ENCODE peak calls at places on chromosomes 1 and 21, in five cellular contexts. K is astrocyte of the cerebellum, O is B cell, V is PC-3, Q is IMR-90. B is an unnamed sample.

GRCh38 chr1:95238304-95238703 is 4.3 kb downstream of the RWDD3 start:
- DNase-seq in K (no peak), O (no peak), V (no peak), Q (no peak), B (no peak)

GRCh38 chr21:45109831-45110492 is 35.6 kb downstream of the ADARB1 start:
- DNase-seq in K (no peak), O (peak), V (no peak), Q (no peak), B (peak)

GRCh38 chr21:45637883-45638282 is 5.6 kb upstream of the PCBP3 start:
- DNase-seq in K (no peak), O (no peak), V (no peak), Q (no peak), B (peak)

GRCh38 chr1:92444351-92444750 is 42.4 kb downstream of the GFI1 start:
- DNase-seq in K (no peak), O (no peak), V (peak), Q (peak), B (no peak)

GRCh38 chr1:50959913-50960844 is at the start of gene FAF1:
- DNase-seq in K (peak), O (peak), V (peak), Q (peak), B (peak)

GRCh38 chr1:93758842-93759515 is 77.3 kb upstream of the BCAR3 start:
- DNase-seq in K (peak), O (no peak), V (peak), Q (peak), B (no peak)

GRCh38 chr1:214101246-214101645 is 113.5 kb downstream of the PROX1 start:
- DNase-seq in K (no peak), O (no peak), V (no peak), Q (no peak), B (no peak)

GRCh38 chr1:109466440-109467300 is at the start of gene SYPL2:
- DNase-seq in K (no peak), O (peak), V (no peak), Q (peak), B (peak)

GRCh38 chr1:227870375-227870774 is 54.9 kb downstream of the PRSS38 start:
- DNase-seq in K (no peak), O (no peak), V (no peak), Q (no peak), B (no peak)

GRCh38 chr1:151364996-151365395 is 7.5 kb downstream of the SELENBP1 start:
- DNase-seq in K (no peak), O (no peak), V (no peak), Q (no peak), B (no peak)

GRCh38 chr1:2143814-2144500 is 50.6 kb downstream of the FAAP20 start:
- DNase-seq in K (no peak), O (no peak), V (no peak), Q (no peak), B (no peak)

GRCh38 chr1:17097125-17097524 is 22.1 kb downstream of the PADI2 start:
- DNase-seq in K (no peak), O (no peak), V (no peak), Q (no peak), B (no peak)

GRCh38 chr1:212260557-212261342 is 24.5 kb upstream of the PPP2R5A start:
- DNase-seq in K (peak), O (no peak), V (peak), Q (peak), B (no peak)

GRCh38 chr1:166165661-166166399 is 971 bp downstream of the FAM78B start:
- DNase-seq in K (no peak), O (no peak), V (no peak), Q (no peak), B (peak)

GRCh38 chr1:94538243-94538827 is 3.2 kb downstream of the F3 start:
- DNase-seq in K (no peak), O (no peak), V (no peak), Q (no peak), B (no peak)

GRCh38 chr1:34926156-34926555 is 3.3 kb downstream of the DLGAP3 start:
- DNase-seq in K (no peak), O (no peak), V (no peak), Q (no peak), B (no peak)

GRCh38 chr1:207849016-207849415 is 61.9 kb downstream of the CD34 start:
- DNase-seq in K (no peak), O (no peak), V (no peak), Q (no peak), B (no peak)

GRCh38 chr21:29295066-29295650 is 3.6 kb upstream of the BACH1 start:
- DNase-seq in K (no peak), O (no peak), V (no peak), Q (no peak), B (no peak)

GRCh38 chr1:101003012-101003650 is 22.5 kb downstream of the DPH5 start:
- DNase-seq in K (no peak), O (no peak), V (no peak), Q (no peak), B (no peak)

GRCh38 chr1:174768949-174769348 is 230.8 kb upstream of the CACYBP start:
- DNase-seq in K (no peak), O (no peak), V (no peak), Q (no peak), B (no peak)

DNA sequence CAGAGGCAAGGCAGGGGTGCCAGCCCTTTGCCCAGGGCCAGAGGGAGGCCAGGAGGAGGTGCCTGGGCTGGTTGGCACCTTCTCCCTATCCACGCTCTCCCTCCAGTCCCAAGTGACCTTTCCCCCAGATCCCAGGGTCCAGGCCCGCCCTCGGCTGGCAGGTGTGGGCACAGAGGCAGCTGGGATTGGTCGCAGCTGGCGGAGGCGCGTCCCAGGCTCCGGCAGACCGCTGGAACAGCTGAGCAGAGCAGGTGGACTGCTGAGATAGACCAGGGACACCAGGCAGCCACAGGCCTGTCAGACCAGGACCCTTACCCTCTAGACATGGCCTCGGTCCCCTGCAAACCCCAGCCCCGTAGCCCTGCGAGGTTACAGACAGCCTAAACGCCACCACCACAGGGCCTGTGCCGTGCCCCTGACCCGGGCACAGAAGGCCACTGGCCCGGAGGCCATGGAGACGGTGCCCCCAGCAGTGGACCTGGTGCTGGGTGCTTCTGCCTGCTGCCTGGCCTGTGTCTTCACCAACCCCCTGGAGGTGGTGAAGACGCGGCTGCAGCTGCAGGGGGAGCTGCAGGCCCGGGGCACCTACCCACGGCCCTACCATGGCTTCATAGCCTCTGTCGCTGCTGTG is at the start of gene SLC25A34:
- DNase-seq in K (no peak), O (no peak), V (no peak), Q (no peak), B (no peak)
- TF ChIP-seq CTCF in K (no peak), O (no peak), V (no peak), Q (no peak), B (no peak)

DNA sequence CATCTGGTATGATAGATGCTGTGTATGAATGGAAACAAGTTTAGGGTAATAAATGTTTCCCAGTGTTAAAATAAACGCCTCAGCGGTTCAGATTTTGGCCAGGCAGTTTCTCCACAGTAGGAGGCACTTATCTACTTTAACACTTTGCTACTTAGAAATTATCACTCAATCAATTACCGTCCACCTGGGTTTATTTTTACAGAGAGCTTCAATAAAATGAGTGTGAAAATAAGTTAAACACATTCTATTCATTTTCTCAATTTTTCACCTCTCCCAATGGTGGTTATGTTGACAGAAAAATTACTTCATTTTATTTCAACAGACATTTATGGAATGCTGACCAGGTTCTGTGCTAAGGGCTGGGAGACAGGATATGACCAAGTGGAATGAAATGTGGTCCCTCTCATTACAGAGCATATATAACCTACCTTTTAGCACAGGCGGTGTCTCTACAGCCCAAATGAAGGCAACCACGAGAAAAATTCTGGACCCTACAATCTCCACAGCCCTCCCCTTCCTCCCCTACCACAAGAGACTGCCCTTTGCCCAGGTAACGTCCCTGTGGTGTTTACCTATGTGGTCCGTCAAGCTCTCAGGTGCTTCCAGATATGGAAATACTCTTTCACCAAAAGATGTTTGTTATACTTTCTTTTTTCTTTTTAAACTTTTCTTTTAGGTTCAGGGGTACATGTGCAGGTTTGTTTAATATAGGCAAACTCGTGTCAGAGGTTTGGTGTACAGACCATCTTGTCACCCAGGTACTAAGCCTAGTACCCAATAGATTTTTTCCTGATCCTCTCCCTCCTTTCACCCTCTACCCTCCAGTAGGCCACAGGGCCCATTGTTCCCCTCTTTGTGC is 105.5 kb downstream of the HLCS start:
- DNase-seq in K (peak), O (no peak), V (peak), Q (peak), B (no peak)
- TF ChIP-seq CTCF in K (no peak), O (no peak), V (no peak), Q (no peak), B (no peak)

DNA sequence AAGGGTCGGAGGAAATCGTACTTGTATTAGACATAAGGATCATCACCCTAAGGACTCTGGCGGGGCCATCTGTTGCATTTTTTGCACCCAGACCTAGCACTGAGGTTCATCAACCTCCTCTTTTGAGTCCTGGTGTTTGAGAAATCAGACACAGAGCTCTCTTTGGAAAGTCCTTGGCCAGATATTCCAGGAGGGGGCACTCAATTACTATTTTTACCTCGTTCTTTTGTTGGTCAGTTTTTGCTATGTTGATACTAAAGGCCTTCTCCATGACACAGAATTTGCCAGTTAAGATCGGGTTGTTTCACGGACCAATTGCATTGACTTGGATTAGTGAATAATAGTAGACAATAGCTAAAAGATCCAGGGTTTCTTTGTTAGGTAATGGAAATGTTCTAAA is 711.2 kb downstream of the KCNT2 start:
- DNase-seq in K (no peak), O (no peak), V (peak), Q (no peak), B (no peak)
- TF ChIP-seq CTCF in K (no peak), O (no peak), V (peak), Q (no peak), B (no peak)

GRCh38 chr1:159930216-159930615 is 4.9 kb upstream of the TAGLN2 start:
- DNase-seq in K (no peak), O (no peak), V (no peak), Q (no peak), B (no peak)

GRCh38 chr1:159929155-159930051 is 4.1 kb upstream of the TAGLN2 start:
- DNase-seq in K (no peak), O (no peak), V (no peak), Q (no peak), B (no peak)

GRCh38 chr1:159928491-159929050 is 3.3 kb upstream of the TAGLN2 start:
- DNase-seq in K (no peak), O (no peak), V (no peak), Q (no peak), B (no peak)

GRCh38 chr1:159927211-159927886 is 2.0 kb upstream of the TAGLN2 start:
- DNase-seq in K (no peak), O (no peak), V (no peak), Q (no peak), B (no peak)

DNA sequence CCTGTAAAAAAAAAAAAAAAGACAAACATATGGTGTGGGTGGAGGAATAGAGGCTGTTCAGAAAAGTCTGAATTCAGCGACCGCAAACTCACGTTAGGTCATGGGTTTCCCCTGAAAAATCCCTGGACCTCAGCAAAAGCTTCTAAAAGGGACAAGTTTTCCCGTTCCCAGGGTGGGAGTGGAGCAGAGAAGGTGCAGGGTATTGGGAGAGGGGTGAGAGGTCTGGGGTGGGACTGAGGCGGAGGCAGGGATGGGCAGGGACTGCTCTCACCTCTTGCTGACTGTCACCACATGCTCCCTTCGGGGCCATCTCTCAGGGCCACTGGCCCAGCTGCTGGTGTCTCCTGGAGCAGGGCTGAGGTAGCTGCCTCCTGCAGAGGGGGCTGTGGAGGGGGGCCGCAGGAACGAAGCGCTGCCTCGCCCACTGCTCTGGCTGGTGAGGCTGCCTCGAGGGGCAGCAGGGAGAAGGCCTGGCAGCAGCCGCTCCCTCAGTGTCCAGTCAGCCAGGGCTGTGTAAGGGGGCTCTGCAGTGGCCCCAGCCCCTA is 2.7 kb upstream of the TAGLN2 start:
- DNase-seq in K (no peak), O (no peak), V (no peak), Q (no peak), B (peak)
- TF ChIP-seq CTCF in K (no peak), O (no peak), V (no peak), Q (no peak), B (peak)

GRCh38 chr21:17900990-17901385 is 81.8 kb upstream of the C21orf91 start:
- DNase-seq in K (no peak), O (no peak), V (no peak), Q (no peak), B (no peak)

GRCh38 chr21:17903029-17903806 is 84.1 kb upstream of the C21orf91 start:
- DNase-seq in K (no peak), O (peak), V (peak), Q (peak), B (peak)

GRCh38 chr21:17901458-17902092 is 82.4 kb upstream of the C21orf91 start:
- DNase-seq in K (no peak), O (no peak), V (peak), Q (peak), B (no peak)

GRCh38 chr21:17903929-17904639 is 84.9 kb upstream of the C21orf91 start:
- DNase-seq in K (no peak), O (no peak), V (no peak), Q (no peak), B (no peak)

DNA sequence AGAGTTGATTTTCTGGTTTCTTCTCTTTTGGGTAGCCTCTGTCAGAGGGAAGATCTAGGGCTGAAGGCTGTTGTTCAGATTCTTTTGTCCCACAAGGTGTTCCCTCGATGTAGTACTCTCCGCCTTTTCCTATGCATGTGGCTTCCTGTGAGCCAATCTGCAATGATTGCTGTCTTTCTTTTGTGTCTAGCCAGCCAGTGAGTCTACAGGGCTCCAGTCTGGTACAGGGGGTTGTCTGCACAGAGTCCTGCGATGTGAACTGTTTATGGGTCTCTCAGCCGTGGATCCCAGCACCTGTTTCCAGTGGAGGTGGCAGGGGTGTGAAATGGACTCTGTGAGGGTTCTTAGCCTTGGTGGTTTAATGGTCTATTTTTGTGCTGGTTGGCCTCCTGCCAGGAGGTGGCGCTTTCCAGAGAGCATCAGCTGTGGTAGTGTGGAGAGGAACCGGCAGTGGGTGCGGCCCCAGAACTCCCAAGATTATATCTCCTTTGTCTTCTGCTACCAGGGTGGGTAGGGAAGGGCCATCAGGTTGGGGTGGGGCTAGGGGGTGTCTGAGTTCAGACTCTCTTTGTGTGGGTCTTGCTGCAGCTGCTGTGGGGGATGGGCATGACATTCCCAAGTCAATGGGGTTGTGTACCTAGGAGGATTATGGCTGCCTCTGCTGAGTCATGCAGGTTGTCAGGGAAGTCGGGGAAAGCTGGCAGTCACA is 81.3 kb upstream of the C21orf91 start:
- DNase-seq in K (no peak), O (no peak), V (no peak), Q (no peak), B (no peak)
- TF ChIP-seq CTCF in K (no peak), O (peak), V (no peak), Q (no peak), B (no peak)

DNA sequence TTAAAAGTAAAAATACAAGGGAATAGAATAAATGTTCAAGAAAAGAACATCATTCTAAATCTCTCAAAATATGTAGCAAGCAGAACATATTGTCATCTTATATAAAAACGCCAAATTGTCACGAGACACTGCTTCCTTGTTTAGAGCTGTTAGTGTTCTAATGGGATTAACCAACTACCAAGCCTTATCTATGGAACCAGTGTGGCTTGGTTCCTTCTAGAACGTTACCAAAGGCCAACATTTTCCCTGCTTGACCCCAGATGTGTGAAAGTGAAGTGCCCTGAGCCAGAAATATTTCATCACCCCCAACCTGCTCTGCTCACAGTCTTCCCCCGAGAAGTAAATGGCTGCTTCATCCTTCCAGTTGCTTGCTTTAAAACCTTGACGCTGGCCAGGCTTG is 9.4 kb upstream of the PLEKHM2 start:
- DNase-seq in K (no peak), O (no peak), V (no peak), Q (no peak), B (no peak)
- TF ChIP-seq CTCF in K (no peak), O (no peak), V (no peak), Q (no peak), B (no peak)

GRCh38 chr1:64651841-64652240 is 93.0 kb upstream of the RAVER2 start:
- DNase-seq in K (no peak), O (no peak), V (no peak), Q (no peak), B (no peak)

GRCh38 chr1:64650411-64650810 is 94.5 kb upstream of the RAVER2 start:
- DNase-seq in K (no peak), O (no peak), V (no peak), Q (peak), B (no peak)

GRCh38 chr1:64655861-64656260 is 89.0 kb upstream of the RAVER2 start:
- DNase-seq in K (no peak), O (no peak), V (no peak), Q (no peak), B (no peak)

GRCh38 chr1:64653466-64653865 is 91.4 kb upstream of the RAVER2 start:
- DNase-seq in K (no peak), O (no peak), V (no peak), Q (no peak), B (no peak)

GRCh38 chr1:64654519-64655341 is 90.1 kb upstream of the RAVER2 start:
- DNase-seq in K (no peak), O (no peak), V (no peak), Q (peak), B (no peak)
- TF ChIP-seq CTCF in K (no peak), O (no peak), V (peak), Q (no peak), B (no peak)

GRCh38 chr1:205858141-205858961 is 8.4 kb upstream of the PM20D1 start:
- DNase-seq in K (no peak), O (no peak), V (no peak), Q (no peak), B (no peak)
- TF ChIP-seq CTCF in K (no peak), O (no peak), V (no peak), Q (no peak), B (no peak)